ENCODE peak calls at places on chromosomes 5 and 9, in eight cellular contexts. B is heart left ventricle, V is BJ, Y is psoas muscle, F is tibial artery, W is WERI-Rb-1, J is PC-3, N is cardiac fibroblast. C is an unnamed sample.

GRCh38 chr5:176596689-176597416 is 13.1 kb downstream of the GPRIN1 start:
- DNase-seq in B (no peak), V (no peak), Y (peak; percentile 40), F (no peak), W (no peak), J (no peak), N (peak; percentile 45), C (no peak)

GRCh38 chr5:159785639-159786038 is 130.6 kb upstream of the ADRA1B start:
- DNase-seq in B (no peak), V (no peak), Y (no peak), F (no peak), W (no peak), J (no peak), N (no peak), C (no peak)

GRCh38 chr9:123157216-123157615 is 111.2 kb downstream of the STRBP start:
- DNase-seq in B (no peak), V (no peak), Y (no peak), F (no peak), W (no peak), J (no peak), N (peak; percentile 5), C (no peak)

GRCh38 chr9:93192721-93193372 is 8.9 kb downstream of the WNK2 start:
- DNase-seq in B (no peak), V (no peak), Y (no peak), F (no peak), W (no peak), J (no peak), N (no peak), C (no peak)

GRCh38 chr5:100904259-100904822 is 1.3 kb upstream of the ST8SIA4 start:
- DNase-seq in B (peak; percentile 28), V (no peak), Y (no peak), F (no peak), W (no peak), J (no peak), N (no peak), C (no peak)

GRCh38 chr9:118083161-118083560 is 379.0 kb downstream of the TLR4 start:
- DNase-seq in B (no peak), V (no peak), Y (no peak), F (no peak), W (no peak), J (no peak), N (no peak), C (no peak)

GRCh38 chr9:84101892-84102632 is 121.5 kb downstream of the RMI1 start:
- DNase-seq in B (no peak), V (no peak), Y (no peak), F (no peak), W (no peak), J (no peak), N (no peak), C (no peak)

GRCh38 chr9:37944671-37945481 is 40.9 kb upstream of the SLC25A51 start:
- DNase-seq in B (no peak), V (no peak), Y (no peak), F (no peak), W (no peak), J (peak; percentile 47), N (peak; percentile 62), C (no peak)

GRCh38 chr5:137415231-137415681 is 83.9 kb downstream of the SPOCK1 start:
- DNase-seq in B (no peak), V (peak; percentile 64), Y (no peak), F (no peak), W (no peak), J (peak; percentile 61), N (peak; percentile 59), C (no peak)

GRCh38 chr9:33446507-33447403 is 638 bp downstream of the AQP3 start:
- DNase-seq in B (peak; percentile 51), V (no peak), Y (peak; percentile 61), F (no peak), W (peak; percentile 65), J (peak; percentile 68), N (peak; percentile 51), C (no peak)

GRCh38 chr5:35478856-35479682 is 138.6 kb upstream of the SPEF2 start:
- DNase-seq in B (no peak), V (peak; percentile 35), Y (no peak), F (no peak), W (no peak), J (peak; percentile 36), N (peak; percentile 52), C (no peak)

GRCh38 chr9:113682297-113682771 is 193.8 kb upstream of the ZNF618 start:
- DNase-seq in B (peak; percentile 44), V (peak; percentile 47), Y (peak; percentile 64), F (peak; percentile 66), W (peak; percentile 86), J (peak; percentile 81), N (peak; percentile 88), C (peak; percentile 85)

GRCh38 chr9:20620658-20621552 is 1.4 kb downstream of the MLLT3 start:
- DNase-seq in B (peak; percentile 32), V (no peak), Y (peak; percentile 35), F (peak; percentile 31), W (no peak), J (peak; percentile 3), N (peak; percentile 52), C (no peak)

GRCh38 chr9:29475471-29475870 is 1902.2 kb upstream of the C9orf72 start:
- DNase-seq in B (no peak), V (no peak), Y (no peak), F (no peak), W (no peak), J (no peak), N (no peak), C (no peak)

GRCh38 chr5:171596391-171596878 is 177.0 kb downstream of the FGF18 start:
- DNase-seq in B (peak; percentile 79), V (peak; percentile 21), Y (peak; percentile 77), F (peak; percentile 78), W (no peak), J (peak; percentile 61), N (peak; percentile 97), C (no peak)
- TF ChIP-seq CTCF in B (no peak), V (no peak), Y (no peak), F (peak; percentile 9), W (no peak), J (no peak), N (no peak), C (no peak)

GRCh38 chr5:13250450-13251291 is 693.8 kb downstream of the DNAH5 start:
- DNase-seq in B (no peak), V (no peak), Y (no peak), F (no peak), W (no peak), J (peak; percentile 52), N (no peak), C (no peak)
- TF ChIP-seq CTCF in B (peak; percentile 39), V (no peak), Y (no peak), F (no peak), W (peak; percentile 84), J (peak; percentile 91), N (peak; percentile 34), C (no peak)

DNA sequence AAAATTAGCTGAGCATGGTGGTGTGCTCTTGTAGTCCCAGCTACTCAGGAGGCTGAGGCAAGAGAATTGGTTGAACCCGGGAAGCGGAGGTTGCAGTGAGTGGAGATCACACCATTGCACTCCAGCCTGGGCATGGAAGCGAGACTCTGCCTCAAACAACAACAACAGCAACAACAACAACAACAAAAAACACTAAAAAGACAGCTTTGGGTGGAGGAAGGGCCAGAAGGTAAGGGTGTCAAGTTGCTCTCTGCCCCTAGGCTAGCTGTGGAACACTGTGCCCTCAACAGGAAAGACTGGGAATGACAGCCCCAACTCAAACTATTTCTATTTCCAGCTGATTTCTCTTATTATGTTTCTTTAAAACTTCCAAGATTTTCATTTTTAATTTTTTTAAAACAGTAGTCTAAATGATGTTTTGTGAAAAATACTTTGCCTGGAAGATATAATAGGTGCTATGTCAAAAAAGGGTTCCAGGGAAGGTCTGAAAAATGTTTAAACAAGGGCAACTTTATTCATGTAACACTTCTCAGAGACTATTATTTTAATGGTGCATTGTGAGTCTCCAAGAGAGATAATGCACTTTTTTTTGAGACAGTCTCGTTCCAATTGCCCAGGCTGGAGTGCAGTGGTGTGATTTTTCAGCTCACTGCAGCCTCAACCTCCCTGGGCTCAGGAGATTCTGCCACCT is 29.9 kb downstream of the CLINT1 start:
- DNase-seq in B (no peak), V (no peak), Y (no peak), F (no peak), W (no peak), J (peak; percentile 60), N (no peak), C (no peak)
- TF ChIP-seq CTCF in B (peak; percentile 30), V (peak; percentile 38), Y (peak; percentile 15), F (no peak), W (peak; percentile 57), J (peak; percentile 71), N (peak; percentile 47), C (no peak)

DNA sequence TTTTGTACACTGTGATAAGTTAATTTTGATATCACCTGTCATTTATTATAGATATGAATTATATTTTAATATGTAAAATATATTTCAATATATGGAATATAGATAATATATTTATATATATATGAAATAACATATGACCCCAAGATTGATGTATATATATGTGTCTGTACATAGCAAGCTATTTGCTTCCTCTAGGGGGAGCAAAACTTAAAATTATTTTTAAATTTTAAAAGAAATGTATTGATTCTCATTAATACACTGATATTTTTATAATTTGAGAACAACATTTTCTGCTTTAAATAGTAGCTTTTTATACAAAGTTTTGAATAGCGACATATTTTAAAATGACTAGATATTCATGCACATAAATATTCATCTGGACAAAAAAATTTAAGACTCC is 272.0 kb downstream of the DMRTA1 start:
- DNase-seq in B (no peak), V (no peak), Y (no peak), F (no peak), W (no peak), J (peak; percentile 10), N (no peak), C (no peak)
- TF ChIP-seq CTCF in B (no peak), V (no peak), Y (no peak), F (no peak), W (no peak), J (peak; percentile 31), N (no peak), C (no peak)